ENCODE peak calls at places on chromosomes 6 and 20, in four cellular contexts. S is C1 segment of cervical spinal cord; I is stimulated activated CD4-positive, alpha-beta T cell treated with anti-CD3 and anti-CD28 coated beads, Interleukin-2, amount 100 ng/mL, for 48 hours; N is GM10248. A is an unnamed sample.

GRCh38 chr20:3902041-3902440 is 12.9 kb downstream of the PANK2 start:
- DNase-seq in S (no peak), I (no peak), N (no peak), A (no peak)

GRCh38 chr6:148972481-148972880 is 225.7 kb downstream of the UST start:
- DNase-seq in S (no peak), I (peak; percentile 20), N (peak; percentile 63), A (peak; percentile 90)

GRCh38 chr6:134340574-134340973 is 22.7 kb upstream of the SGK1 start:
- DNase-seq in S (no peak), I (no peak), N (no peak), A (no peak)

GRCh38 chr6:18148304-18149025 is 6.4 kb downstream of the TPMT start:
- DNase-seq in S (no peak), I (no peak), N (no peak), A (no peak)

GRCh38 chr6:156451088-156451487 is 326.1 kb upstream of the ARID1B start:
- DNase-seq in S (no peak), I (no peak), N (no peak), A (no peak)

GRCh38 chr6:12958052-12958706 is 241.6 kb downstream of the PHACTR1 start:
- DNase-seq in S (no peak), I (no peak), N (no peak), A (no peak)

GRCh38 chr20:53136473-53136872 is 164.3 kb downstream of the TSHZ2 start:
- DNase-seq in S (no peak), I (no peak), N (no peak), A (no peak)

GRCh38 chr6:168155193-168155592 is 76.2 kb upstream of the FRMD1 start:
- DNase-seq in S (no peak), I (no peak), N (no peak), A (no peak)

GRCh38 chr6:45613678-45614077 is 235.9 kb upstream of the SUPT3H start:
- DNase-seq in S (no peak), I (no peak), N (no peak), A (no peak)

GRCh38 chr6:14002176-14002947 is 77.6 kb downstream of the RNF182 start:
- DNase-seq in S (no peak), I (no peak), N (no peak), A (no peak)

GRCh38 chr6:168506460-168506859 is 65.5 kb downstream of the SMOC2 start:
- DNase-seq in S (no peak), I (no peak), N (no peak), A (peak; percentile 23)

GRCh38 chr6:141634269-141634668 is 498.5 kb upstream of the GJE1 start:
- DNase-seq in S (no peak), I (no peak), N (no peak), A (no peak)

GRCh38 chr6:87431263-87431662 is 23.5 kb downstream of the CFAP206 start:
- DNase-seq in S (no peak), I (no peak), N (no peak), A (no peak)

GRCh38 chr6:39153766-39154397 is 38.9 kb upstream of the SAYSD1 start:
- DNase-seq in S (no peak), I (peak; percentile 10), N (no peak), A (no peak)

GRCh38 chr6:141552463-141552862 is 580.3 kb upstream of the GJE1 start:
- DNase-seq in S (no peak), I (no peak), N (peak; percentile 9), A (peak; percentile 5)

GRCh38 chr6:142301421-142302391 is at the start of gene ADGRG6:
- DNase-seq in S (no peak), I (peak; percentile 35), N (peak; percentile 41), A (no peak)

GRCh38 chr6:107154131-107154906 is 39.0 kb upstream of the BEND3 start:
- DNase-seq in S (no peak), I (no peak), N (no peak), A (no peak)

GRCh38 chr6:20426177-20427082 is 24.8 kb downstream of the E2F3 start:
- DNase-seq in S (no peak), I (no peak), N (no peak), A (no peak)

GRCh38 chr6:2578729-2579128 is 172.0 kb downstream of the MYLK4 start:
- DNase-seq in S (no peak), I (no peak), N (no peak), A (no peak)

GRCh38 chr6:35161265-35161664 is 20.1 kb upstream of the TCP11 start:
- DNase-seq in S (no peak), I (no peak), N (no peak), A (no peak)

GRCh38 chr6:91097316-91097878 is 510.5 kb upstream of the MAP3K7 start:
- DNase-seq in S (peak; percentile 35), I (no peak), N (no peak), A (no peak)

GRCh38 chr20:60977896-60978295 is 274.2 kb upstream of the CDH4 start:
- DNase-seq in S (no peak), I (no peak), N (no peak), A (no peak)

GRCh38 chr6:33417127-33417902 is 592 bp downstream of the CUTA start:
- DNase-seq in S (no peak), I (no peak), N (no peak), A (no peak)

GRCh38 chr6:158290040-158290439 is 22.2 kb upstream of the TULP4 start:
- DNase-seq in S (no peak), I (no peak), N (no peak), A (peak; percentile 79)

GRCh38 chr6:32081168-32081624 is 27.9 kb downstream of the TNXB start:
- DNase-seq in S (no peak), I (no peak), N (no peak), A (no peak)

GRCh38 chr6:39929733-39930461 is 4.4 kb downstream of the MOCS1 start:
- DNase-seq in S (no peak), I (no peak), N (no peak), A (no peak)

GRCh38 chr6:139909992-139910391 is 535.5 kb upstream of the CITED2 start:
- DNase-seq in S (no peak), I (no peak), N (no peak), A (no peak)

GRCh38 chr6:155406801-155407200 is 48.8 kb downstream of the NOX3 start:
- DNase-seq in S (no peak), I (no peak), N (no peak), A (no peak)

GRCh38 chr6:139540276-139540675 is 165.8 kb upstream of the CITED2 start:
- DNase-seq in S (no peak), I (peak; percentile 22), N (no peak), A (no peak)

GRCh38 chr6:25788305-25788922 is 33.9 kb downstream of the SLC17A4 start:
- DNase-seq in S (no peak), I (peak; percentile 26), N (peak; percentile 22), A (peak; percentile 35)

GRCh38 chr6:118283759-118284158 is 264.3 kb upstream of the PLN start:
- DNase-seq in S (no peak), I (peak; percentile 13), N (peak; percentile 15), A (peak; percentile 52)

GRCh38 chr6:291148-291696 is 1.1 kb upstream of the DUSP22 start:
- DNase-seq in S (no peak), I (no peak), N (no peak), A (peak; percentile 41)

GRCh38 chr20:63127700-63128364 is 88.1 kb downstream of the YTHDF1 start:
- DNase-seq in S (no peak), I (no peak), N (no peak), A (no peak)